ENCODE peak calls at places on chromosome 2, in seven cellular contexts. Z is ovary; M is RWPE1; U is lung microvascular endothelial cell; O is stimulated activated CD8-positive, alpha-beta memory T cell treated with anti-CD3 and anti-CD28 coated beads, Interleukin-4, amount 100 ng/mL, for 1 hour; K is AML-193; W is kidney epithelial cell. N is an unnamed sample.
A peak's percentile ranks its signal among the peaks of the same experiment; 100 is the strongest.

GRCh38 chr2:207483066-207483465 is 46.7 kb upstream of the CREB1 start:
- DNase-seq in W (no peak), M (no peak), U (no peak), K (no peak), Z (no peak), O (no peak), N (no peak)

GRCh38 chr2:58571181-58571852 is 330.2 kb upstream of the FANCL start:
- DNase-seq in K (peak; percentile 34), O (no peak), W (peak; percentile 43), U (peak; percentile 80), Z (no peak), M (peak; percentile 68), N (peak; percentile 37)

GRCh38 chr2:131125195-131125757 is 20.1 kb downstream of the PLEKHB2 start:
- DNase-seq in W (no peak), U (no peak), K (no peak), M (no peak), O (no peak), Z (no peak), N (no peak)

GRCh38 chr2:43417296-43417695 is 178.5 kb downstream of the THADA start:
- DNase-seq in W (no peak), K (peak; percentile 63), U (no peak), Z (no peak), O (no peak), M (no peak), N (no peak)

GRCh38 chr2:239770240-239770639 is 254.9 kb downstream of the NDUFA10 start:
- DNase-seq in Z (no peak), W (no peak), O (no peak), U (no peak), K (no peak), M (no peak), N (no peak)

GRCh38 chr2:75100691-75101236 is 98.6 kb downstream of the TACR1 start:
- DNase-seq in W (no peak), U (no peak), M (no peak), O (no peak), K (no peak), Z (no peak), N (no peak)

GRCh38 chr2:20356042-20356441 is 5.4 kb upstream of the PUM2 start:
- DNase-seq in Z (no peak), U (no peak), W (peak; percentile 55), O (no peak), K (peak; percentile 30), M (peak; percentile 69), N (peak; percentile 96)

GRCh38 chr2:16039055-16039454 is 98.7 kb downstream of the MYCN start:
- DNase-seq in M (no peak), U (no peak), W (no peak), O (no peak), K (no peak), Z (no peak), N (no peak)

GRCh38 chr2:201234167-201235139 is 25.9 kb upstream of the CASP8 start:
- DNase-seq in U (no peak), O (no peak), K (no peak), Z (no peak), M (no peak), W (no peak), N (no peak)